ENCODE peak calls at places on chromosomes 3 and 15, in eight cellular contexts. D is T-helper 17 cell, H is HFF-Myc, E is brain microvascular endothelial cell, C is immature natural killer cell, X is M059J, V is SIG-M5, B is epithelial cell of esophagus. P is an unnamed sample.

GRCh38 chr15:90400759-90401314 is 12.8 kb downstream of the IQGAP1 start:
- DNase-seq in D (peak), H (peak), E (peak), C (peak), X (peak), V (peak), B (peak), P (peak)

GRCh38 chr3:104810896-104811295 is 555.8 kb upstream of the ALCAM start:
- DNase-seq in D (no peak), H (no peak), E (no peak), C (no peak), X (no peak), V (no peak), B (peak), P (no peak)

GRCh38 chr15:63826513-63826912 is 7.2 kb downstream of the HERC1 start:
- DNase-seq in D (no peak), H (no peak), E (peak), C (no peak), X (no peak), V (no peak), B (peak), P (peak)

GRCh38 chr15:48352474-48353072 is 21.3 kb downstream of the DUT start:
- DNase-seq in D (peak), H (no peak), E (peak), C (peak), X (peak), V (no peak), B (peak), P (peak)

GRCh38 chr3:17585561-17586325 is 156.7 kb downstream of the TBC1D5 start:
- DNase-seq in D (no peak), H (no peak), E (no peak), C (no peak), X (no peak), V (no peak), B (peak), P (peak)

GRCh38 chr3:64462203-64463120 is 225.3 kb downstream of the ADAMTS9 start:
- DNase-seq in D (no peak), H (no peak), E (peak), C (no peak), X (peak), V (no peak), B (no peak), P (peak)

GRCh38 chr15:35306361-35306981 is 221.4 kb upstream of the NANOGP8 start:
- DNase-seq in D (no peak), H (no peak), E (peak), C (no peak), X (peak), V (no peak), B (peak), P (peak)

GRCh38 chr15:71329509-71330260 is 214.4 kb downstream of the THSD4 start:
- DNase-seq in D (no peak), H (no peak), E (peak), C (no peak), X (peak), V (no peak), B (peak), P (peak)

GRCh38 chr3:122975163-122975923 is 52.2 kb downstream of the SEMA5B start:
- DNase-seq in D (no peak), H (no peak), E (peak), C (peak), X (peak), V (no peak), B (peak), P (peak)

GRCh38 chr3:30193625-30194044 is 412.8 kb upstream of the TGFBR2 start:
- DNase-seq in D (no peak), H (no peak), E (no peak), C (no peak), X (no peak), V (peak), B (no peak), P (no peak)

GRCh38 chr3:124731760-124732159 is 1.5 kb downstream of the UMPS start:
- DNase-seq in D (no peak), H (no peak), E (no peak), C (no peak), X (no peak), V (no peak), B (peak), P (no peak)

GRCh38 chr3:13644341-13645082 is 95.6 kb downstream of the FBLN2 start:
- DNase-seq in D (no peak), H (no peak), E (no peak), C (no peak), X (peak), V (no peak), B (peak), P (peak)

GRCh38 chr15:78182821-78183220 is 33.7 kb downstream of the IDH3A start:
- DNase-seq in D (no peak), H (no peak), E (no peak), C (no peak), X (no peak), V (no peak), B (peak), P (no peak)

GRCh38 chr3:4531478-4532025 is 38.4 kb downstream of the ITPR1 start:
- DNase-seq in D (no peak), H (no peak), E (no peak), C (no peak), X (peak), V (no peak), B (peak), P (no peak)

GRCh38 chr3:176219970-176220369 is 977.3 kb downstream of the TBL1XR1 start:
- DNase-seq in D (no peak), H (no peak), E (no peak), C (no peak), X (peak), V (no peak), B (no peak), P (no peak)

GRCh38 chr3:49563040-49563578 is 8.8 kb downstream of the BSN start:
- DNase-seq in D (no peak), H (no peak), E (no peak), C (no peak), X (no peak), V (no peak), B (no peak), P (no peak)